ENCODE peak calls at places on chromosomes 12 and 14, in eight cellular contexts. One of them, this sample, is unnamed.

GRCh38 chr12:7321624-7322023 is 17.8 kb downstream of the ACSM4 start:
- DNase-seq in PC-9: no peak
- DNase-seq in small intestine: no peak
- DNase-seq in CD8-positive, alpha-beta T cell: no peak
- DNase-seq in spleen: no peak
- DNase-seq in esophagus muscularis mucosa: no peak
- DNase-seq in GM23338: no peak
- DNase-seq in heart right ventricle: no peak
- DNase-seq in this sample: no peak

GRCh38 chr12:121465921-121466799 is 66.2 kb downstream of the RNF34 start:
- DNase-seq in PC-9: no peak
- DNase-seq in small intestine: peak; percentile 23
- DNase-seq in CD8-positive, alpha-beta T cell: peak; percentile 35
- DNase-seq in spleen: peak; percentile 90
- DNase-seq in esophagus muscularis mucosa: no peak
- DNase-seq in GM23338: peak; percentile 51
- DNase-seq in heart right ventricle: no peak
- DNase-seq in this sample: no peak

GRCh38 chr14:68426661-68427549 is 366.0 kb downstream of the ZFP36L1 start:
- DNase-seq in PC-9: no peak
- DNase-seq in small intestine: no peak
- DNase-seq in CD8-positive, alpha-beta T cell: no peak
- DNase-seq in spleen: no peak
- DNase-seq in esophagus muscularis mucosa: no peak
- DNase-seq in GM23338: no peak
- DNase-seq in heart right ventricle: no peak
- DNase-seq in this sample: no peak

GRCh38 chr14:26138764-26139445 is 458.9 kb downstream of the NOVA1 start:
- DNase-seq in PC-9: no peak
- DNase-seq in small intestine: peak; percentile 1
- DNase-seq in CD8-positive, alpha-beta T cell: no peak
- DNase-seq in spleen: no peak
- DNase-seq in esophagus muscularis mucosa: no peak
- DNase-seq in GM23338: peak; percentile 15
- DNase-seq in heart right ventricle: no peak
- DNase-seq in this sample: no peak

GRCh38 chr12:53560912-53561589 is 53.8 kb upstream of the NPFF start:
- DNase-seq in PC-9: no peak
- DNase-seq in small intestine: no peak
- DNase-seq in CD8-positive, alpha-beta T cell: no peak
- DNase-seq in spleen: no peak
- DNase-seq in esophagus muscularis mucosa: no peak
- DNase-seq in GM23338: no peak
- DNase-seq in heart right ventricle: no peak
- DNase-seq in this sample: no peak

GRCh38 chr14:61744239-61744638 is 18.0 kb upstream of the SNAPC1 start:
- DNase-seq in PC-9: no peak
- DNase-seq in small intestine: no peak
- DNase-seq in CD8-positive, alpha-beta T cell: no peak
- DNase-seq in spleen: no peak
- DNase-seq in esophagus muscularis mucosa: no peak
- DNase-seq in GM23338: no peak
- DNase-seq in heart right ventricle: no peak
- DNase-seq in this sample: no peak

GRCh38 chr12:13197526-13198141 is 1.1 kb downstream of the EMP1 start:
- DNase-seq in PC-9: no peak
- DNase-seq in small intestine: no peak
- DNase-seq in CD8-positive, alpha-beta T cell: no peak
- DNase-seq in spleen: no peak
- DNase-seq in esophagus muscularis mucosa: no peak
- DNase-seq in GM23338: peak; percentile 32
- DNase-seq in heart right ventricle: peak; percentile 89
- DNase-seq in this sample: no peak

GRCh38 chr12:2453076-2453806 is 341.5 kb upstream of the FKBP4 start:
- DNase-seq in PC-9: no peak
- DNase-seq in small intestine: no peak
- DNase-seq in CD8-positive, alpha-beta T cell: no peak
- DNase-seq in spleen: no peak
- DNase-seq in esophagus muscularis mucosa: no peak
- DNase-seq in GM23338: no peak
- DNase-seq in heart right ventricle: no peak
- DNase-seq in this sample: no peak

GRCh38 chr12:91931110-91931509 is 214.5 kb downstream of the BTG1 start:
- DNase-seq in PC-9: no peak
- DNase-seq in small intestine: peak; percentile 36
- DNase-seq in CD8-positive, alpha-beta T cell: no peak
- DNase-seq in spleen: no peak
- DNase-seq in esophagus muscularis mucosa: no peak
- DNase-seq in GM23338: no peak
- DNase-seq in heart right ventricle: no peak
- DNase-seq in this sample: no peak

GRCh38 chr12:104671407-104672095 is 214.8 kb downstream of the CHST11 start:
- DNase-seq in PC-9: peak; percentile 97
- DNase-seq in small intestine: peak; percentile 91
- DNase-seq in CD8-positive, alpha-beta T cell: peak; percentile 45
- DNase-seq in spleen: peak; percentile 87
- DNase-seq in esophagus muscularis mucosa: peak; percentile 95
- DNase-seq in GM23338: no peak
- DNase-seq in heart right ventricle: peak; percentile 84
- DNase-seq in this sample: peak; percentile 93

GRCh38 chr14:51396222-51396815 is 156.3 kb downstream of the TMX1 start:
- DNase-seq in PC-9: peak; percentile 93
- DNase-seq in small intestine: no peak
- DNase-seq in CD8-positive, alpha-beta T cell: no peak
- DNase-seq in spleen: no peak
- DNase-seq in esophagus muscularis mucosa: no peak
- DNase-seq in GM23338: no peak
- DNase-seq in heart right ventricle: peak; percentile 10
- DNase-seq in this sample: peak; percentile 85

GRCh38 chr14:65560340-65561027 is 148.0 kb downstream of the FUT8 start:
- DNase-seq in PC-9: no peak
- DNase-seq in small intestine: no peak
- DNase-seq in CD8-positive, alpha-beta T cell: no peak
- DNase-seq in spleen: no peak
- DNase-seq in esophagus muscularis mucosa: no peak
- DNase-seq in GM23338: no peak
- DNase-seq in heart right ventricle: no peak
- DNase-seq in this sample: no peak

GRCh38 chr12:69642531-69642930 is 31.8 kb upstream of the LRRC10 start:
- DNase-seq in PC-9: no peak
- DNase-seq in small intestine: no peak
- DNase-seq in CD8-positive, alpha-beta T cell: no peak
- DNase-seq in spleen: no peak
- DNase-seq in esophagus muscularis mucosa: no peak
- DNase-seq in GM23338: no peak
- DNase-seq in heart right ventricle: peak; percentile 52
- DNase-seq in this sample: no peak

GRCh38 chr12:48977290-48978281 is 536 bp upstream of the WNT1 start:
- DNase-seq in PC-9: no peak
- DNase-seq in small intestine: peak; percentile 78
- DNase-seq in CD8-positive, alpha-beta T cell: peak; percentile 74
- DNase-seq in spleen: peak; percentile 95
- DNase-seq in esophagus muscularis mucosa: no peak
- DNase-seq in GM23338: peak; percentile 82
- DNase-seq in heart right ventricle: no peak
- DNase-seq in this sample: no peak

GRCh38 chr12:1822699-1823098 is 2.3 kb downstream of the LRTM2 start:
- DNase-seq in PC-9: no peak
- DNase-seq in small intestine: no peak
- DNase-seq in CD8-positive, alpha-beta T cell: no peak
- DNase-seq in spleen: no peak
- DNase-seq in esophagus muscularis mucosa: no peak
- DNase-seq in GM23338: no peak
- DNase-seq in heart right ventricle: no peak
- DNase-seq in this sample: no peak

GRCh38 chr12:108307006-108307405 is 32.1 kb downstream of the CMKLR1 start:
- DNase-seq in PC-9: no peak
- DNase-seq in small intestine: no peak
- DNase-seq in CD8-positive, alpha-beta T cell: no peak
- DNase-seq in spleen: no peak
- DNase-seq in esophagus muscularis mucosa: no peak
- DNase-seq in GM23338: no peak
- DNase-seq in heart right ventricle: no peak
- DNase-seq in this sample: no peak

GRCh38 chr14:44960146-44960545 is 1.6 kb downstream of the KLHL28 start:
- DNase-seq in PC-9: no peak
- DNase-seq in small intestine: peak; percentile 9
- DNase-seq in CD8-positive, alpha-beta T cell: no peak
- DNase-seq in spleen: no peak
- DNase-seq in esophagus muscularis mucosa: no peak
- DNase-seq in GM23338: no peak
- DNase-seq in heart right ventricle: no peak
- DNase-seq in this sample: no peak

GRCh38 chr12:8080131-8080530 is 1.9 kb upstream of the NECAP1 start:
- DNase-seq in PC-9: no peak
- DNase-seq in small intestine: no peak
- DNase-seq in CD8-positive, alpha-beta T cell: no peak
- DNase-seq in spleen: no peak
- DNase-seq in esophagus muscularis mucosa: no peak
- DNase-seq in GM23338: no peak
- DNase-seq in heart right ventricle: no peak
- DNase-seq in this sample: no peak

GRCh38 chr12:10601860-10602259 is 11.5 kb downstream of the MAGOHB start:
- DNase-seq in PC-9: no peak
- DNase-seq in small intestine: no peak
- DNase-seq in CD8-positive, alpha-beta T cell: no peak
- DNase-seq in spleen: no peak
- DNase-seq in esophagus muscularis mucosa: no peak
- DNase-seq in GM23338: no peak
- DNase-seq in heart right ventricle: no peak
- DNase-seq in this sample: no peak

GRCh38 chr12:104285740-104286537 is 17.6 kb upstream of the EID3 start:
- DNase-seq in PC-9: peak; percentile 99
- DNase-seq in small intestine: peak; percentile 45
- DNase-seq in CD8-positive, alpha-beta T cell: no peak
- DNase-seq in spleen: no peak
- DNase-seq in esophagus muscularis mucosa: no peak
- DNase-seq in GM23338: no peak
- DNase-seq in heart right ventricle: no peak
- DNase-seq in this sample: no peak

GRCh38 chr12:105466901-105467598 is 136.6 kb downstream of the C12orf75 start:
- DNase-seq in PC-9: no peak
- DNase-seq in small intestine: no peak
- DNase-seq in CD8-positive, alpha-beta T cell: no peak
- DNase-seq in spleen: no peak
- DNase-seq in esophagus muscularis mucosa: no peak
- DNase-seq in GM23338: no peak
- DNase-seq in heart right ventricle: no peak
- DNase-seq in this sample: no peak

GRCh38 chr12:131494741-131495524 is 216.0 kb upstream of the SFSWAP start:
- DNase-seq in PC-9: no peak
- DNase-seq in small intestine: no peak
- DNase-seq in CD8-positive, alpha-beta T cell: no peak
- DNase-seq in spleen: no peak
- DNase-seq in esophagus muscularis mucosa: no peak
- DNase-seq in GM23338: no peak
- DNase-seq in heart right ventricle: no peak
- DNase-seq in this sample: no peak

GRCh38 chr12:131500564-131500963 is 210.3 kb upstream of the SFSWAP start:
- DNase-seq in PC-9: no peak
- DNase-seq in small intestine: no peak
- DNase-seq in CD8-positive, alpha-beta T cell: no peak
- DNase-seq in spleen: no peak
- DNase-seq in esophagus muscularis mucosa: no peak
- DNase-seq in GM23338: no peak
- DNase-seq in heart right ventricle: no peak
- DNase-seq in this sample: no peak

GRCh38 chr12:131499160-131499863 is 211.6 kb upstream of the SFSWAP start:
- DNase-seq in PC-9: no peak
- DNase-seq in small intestine: no peak
- DNase-seq in CD8-positive, alpha-beta T cell: no peak
- DNase-seq in spleen: no peak
- DNase-seq in esophagus muscularis mucosa: no peak
- DNase-seq in GM23338: no peak
- DNase-seq in heart right ventricle: no peak
- DNase-seq in this sample: no peak

GRCh38 chr12:131494141-131494733 is 216.7 kb upstream of the SFSWAP start:
- DNase-seq in PC-9: no peak
- DNase-seq in small intestine: no peak
- DNase-seq in CD8-positive, alpha-beta T cell: no peak
- DNase-seq in spleen: no peak
- DNase-seq in esophagus muscularis mucosa: no peak
- DNase-seq in GM23338: no peak
- DNase-seq in heart right ventricle: no peak
- DNase-seq in this sample: no peak

GRCh38 chr12:131499864-131500190 is 211.1 kb upstream of the SFSWAP start:
- DNase-seq in PC-9: no peak
- DNase-seq in small intestine: no peak
- DNase-seq in CD8-positive, alpha-beta T cell: no peak
- DNase-seq in spleen: no peak
- DNase-seq in esophagus muscularis mucosa: no peak
- DNase-seq in GM23338: no peak
- DNase-seq in heart right ventricle: no peak
- DNase-seq in this sample: no peak
- H3K27ac ChIP-seq in PC-9: no peak overlapping the region
- H3K27ac ChIP-seq in small intestine: no peak overlapping the region
- H3K27ac ChIP-seq in CD8-positive, alpha-beta T cell: no peak overlapping the region
- H3K27ac ChIP-seq in spleen: no peak overlapping the region
- H3K27ac ChIP-seq in esophagus muscularis mucosa: no peak overlapping the region
- H3K27ac ChIP-seq in GM23338: no peak overlapping the region
- H3K27ac ChIP-seq in heart right ventricle: no peak overlapping the region
- H3K27ac ChIP-seq in this sample: peak overlapping the region; percentile 29

GRCh38 chr14:98226411-98226810 is 1045.6 kb downstream of the BCL11B start:
- DNase-seq in PC-9: no peak
- DNase-seq in small intestine: no peak
- DNase-seq in CD8-positive, alpha-beta T cell: no peak
- DNase-seq in spleen: no peak
- DNase-seq in esophagus muscularis mucosa: peak; percentile 72
- DNase-seq in GM23338: no peak
- DNase-seq in heart right ventricle: no peak
- DNase-seq in this sample: no peak
- H3K4me1 ChIP-seq in PC-9: no peaks in the 10 kb centered on the region
- H3K4me1 ChIP-seq in small intestine: no peaks in the 10 kb centered on the region
- H3K4me1 ChIP-seq in CD8-positive, alpha-beta T cell: peaks cover 92% of the 10 kb centered on the region
- H3K4me1 ChIP-seq in spleen: no peaks in the 10 kb centered on the region
- H3K4me1 ChIP-seq in esophagus muscularis mucosa: no peaks in the 10 kb centered on the region
- H3K4me1 ChIP-seq in GM23338: no peaks in the 10 kb centered on the region
- H3K4me1 ChIP-seq in heart right ventricle: no peaks in the 10 kb centered on the region
- H3K4me1 ChIP-seq in this sample: no peaks in the 10 kb centered on the region

DNA sequence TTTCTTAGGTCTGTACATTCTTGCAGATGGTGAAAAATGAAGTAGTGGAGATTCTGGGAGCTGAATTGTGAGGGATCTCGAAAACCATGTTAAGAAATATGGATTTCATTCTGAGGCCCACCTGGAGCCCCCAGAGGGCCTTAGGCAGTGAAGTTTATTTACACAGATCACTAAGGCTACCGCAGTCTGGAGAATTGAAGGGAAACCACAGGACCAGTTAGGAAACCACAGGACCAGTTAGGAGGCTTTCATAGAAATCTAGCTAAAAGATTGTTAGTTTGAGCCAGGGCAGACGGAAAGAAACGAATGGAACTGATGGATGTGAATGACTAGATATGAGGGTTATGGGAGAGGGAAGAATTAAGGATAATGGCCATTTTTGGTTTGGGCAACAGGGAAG is 7.2 kb downstream of the CBLN3 start:
- DNase-seq in PC-9: no peak
- DNase-seq in small intestine: no peak
- DNase-seq in CD8-positive, alpha-beta T cell: no peak
- DNase-seq in spleen: no peak
- DNase-seq in esophagus muscularis mucosa: no peak
- DNase-seq in GM23338: no peak
- DNase-seq in heart right ventricle: no peak
- DNase-seq in this sample: no peak
- H3K27ac ChIP-seq in PC-9: no peak overlapping the region
- H3K27ac ChIP-seq in small intestine: no peak overlapping the region
- H3K27ac ChIP-seq in CD8-positive, alpha-beta T cell: no peak overlapping the region
- H3K27ac ChIP-seq in spleen: no peak overlapping the region
- H3K27ac ChIP-seq in esophagus muscularis mucosa: no peak overlapping the region
- H3K27ac ChIP-seq in GM23338: no peak overlapping the region
- H3K27ac ChIP-seq in heart right ventricle: no peak overlapping the region
- H3K27ac ChIP-seq in this sample: no peak overlapping the region

GRCh38 chr12:24080465-24080864 is 131.0 kb upstream of the SOX5 start:
- DNase-seq in PC-9: no peak
- DNase-seq in small intestine: no peak
- DNase-seq in CD8-positive, alpha-beta T cell: no peak
- DNase-seq in spleen: no peak
- DNase-seq in esophagus muscularis mucosa: no peak
- DNase-seq in GM23338: no peak
- DNase-seq in heart right ventricle: no peak
- DNase-seq in this sample: no peak
- H3K4me1 ChIP-seq in PC-9: no peaks in the 10 kb centered on the region
- H3K4me1 ChIP-seq in small intestine: no peaks in the 10 kb centered on the region
- H3K4me1 ChIP-seq in CD8-positive, alpha-beta T cell: no peaks in the 10 kb centered on the region
- H3K4me1 ChIP-seq in spleen: no peaks in the 10 kb centered on the region
- H3K4me1 ChIP-seq in esophagus muscularis mucosa: no peaks in the 10 kb centered on the region
- H3K4me1 ChIP-seq in GM23338: peaks cover 6% of the 10 kb centered on the region
- H3K4me1 ChIP-seq in heart right ventricle: no peaks in the 10 kb centered on the region
- H3K4me1 ChIP-seq in this sample: no peaks in the 10 kb centered on the region

This sample was measured in RWPE2.